ENCODE peak calls at places on chromosomes 4 and X, in seven cellular contexts. One of them, this sample, is unnamed.

GRCh38 chr4:173490817-173491518 is 39.1 kb downstream of the HAND2 start:
- DNase-seq in CD8-positive, alpha-beta memory T cell: no peak
- DNase-seq in PC-9: no peak
- DNase-seq in Caco-2: no peak
- DNase-seq in body of pancreas: no peak
- DNase-seq in pancreas: no peak
- DNase-seq in CD4-positive, alpha-beta memory T cell: no peak
- DNase-seq in this sample: peak; percentile 69

GRCh38 chrX:134604701-134605271 is 53.5 kb downstream of the PLAC1 start:
- DNase-seq in PC-9: no peak
- DNase-seq in CD8-positive, alpha-beta memory T cell: no peak
- DNase-seq in Caco-2: no peak
- DNase-seq in body of pancreas: peak; percentile 43
- DNase-seq in pancreas: peak; percentile 42
- DNase-seq in CD4-positive, alpha-beta memory T cell: no peak
- DNase-seq in this sample: peak; percentile 97

GRCh38 chr4:99221980-99222379 is 2.9 kb upstream of the ADH6 start:
- DNase-seq in PC-9: no peak
- DNase-seq in body of pancreas: no peak
- DNase-seq in CD4-positive, alpha-beta memory T cell: no peak
- DNase-seq in pancreas: no peak
- DNase-seq in CD8-positive, alpha-beta memory T cell: no peak
- DNase-seq in Caco-2: peak; percentile 26
- DNase-seq in this sample: no peak

GRCh38 chr4:2276581-2277325 is 14.8 kb upstream of the MXD4 start:
- DNase-seq in CD4-positive, alpha-beta memory T cell: no peak
- DNase-seq in PC-9: no peak
- DNase-seq in Caco-2: no peak
- DNase-seq in pancreas: no peak
- DNase-seq in CD8-positive, alpha-beta memory T cell: no peak
- DNase-seq in body of pancreas: no peak
- DNase-seq in this sample: no peak

GRCh38 chr4:183636923-183637322 is 22.1 kb downstream of the RWDD4 start:
- DNase-seq in PC-9: peak; percentile 29
- DNase-seq in CD8-positive, alpha-beta memory T cell: no peak
- DNase-seq in CD4-positive, alpha-beta memory T cell: no peak
- DNase-seq in pancreas: peak; percentile 32
- DNase-seq in body of pancreas: peak; percentile 54
- DNase-seq in Caco-2: no peak
- DNase-seq in this sample: no peak

GRCh38 chr4:153238146-153238919 is 34.1 kb downstream of the TRIM2 start:
- DNase-seq in CD4-positive, alpha-beta memory T cell: no peak
- DNase-seq in PC-9: no peak
- DNase-seq in body of pancreas: no peak
- DNase-seq in pancreas: no peak
- DNase-seq in CD8-positive, alpha-beta memory T cell: no peak
- DNase-seq in Caco-2: no peak
- DNase-seq in this sample: no peak

GRCh38 chrX:132732236-132732635 is 226.2 kb downstream of the HS6ST2 start:
- DNase-seq in pancreas: no peak
- DNase-seq in Caco-2: no peak
- DNase-seq in CD8-positive, alpha-beta memory T cell: no peak
- DNase-seq in PC-9: no peak
- DNase-seq in body of pancreas: no peak
- DNase-seq in CD4-positive, alpha-beta memory T cell: no peak
- DNase-seq in this sample: no peak

GRCh38 chrX:3962511-3963350 is 249.3 kb upstream of the PRKX start:
- DNase-seq in CD8-positive, alpha-beta memory T cell: no peak
- DNase-seq in PC-9: peak; percentile 5
- DNase-seq in Caco-2: peak; percentile 36
- DNase-seq in body of pancreas: peak; percentile 13
- DNase-seq in CD4-positive, alpha-beta memory T cell: peak; percentile 13
- DNase-seq in pancreas: peak; percentile 41
- DNase-seq in this sample: peak; percentile 46

GRCh38 chrX:72348247-72348979 is 42.7 kb upstream of the CITED1 start:
- DNase-seq in CD4-positive, alpha-beta memory T cell: no peak
- DNase-seq in Caco-2: no peak
- DNase-seq in pancreas: no peak
- DNase-seq in body of pancreas: no peak
- DNase-seq in CD8-positive, alpha-beta memory T cell: no peak
- DNase-seq in PC-9: no peak
- DNase-seq in this sample: no peak

GRCh38 chr4:157014621-157015591 is 43.3 kb upstream of the PDGFC start:
- DNase-seq in Caco-2: no peak
- DNase-seq in pancreas: no peak
- DNase-seq in CD4-positive, alpha-beta memory T cell: no peak
- DNase-seq in CD8-positive, alpha-beta memory T cell: no peak
- DNase-seq in body of pancreas: no peak
- DNase-seq in PC-9: peak; percentile 34
- DNase-seq in this sample: peak; percentile 7

DNA sequence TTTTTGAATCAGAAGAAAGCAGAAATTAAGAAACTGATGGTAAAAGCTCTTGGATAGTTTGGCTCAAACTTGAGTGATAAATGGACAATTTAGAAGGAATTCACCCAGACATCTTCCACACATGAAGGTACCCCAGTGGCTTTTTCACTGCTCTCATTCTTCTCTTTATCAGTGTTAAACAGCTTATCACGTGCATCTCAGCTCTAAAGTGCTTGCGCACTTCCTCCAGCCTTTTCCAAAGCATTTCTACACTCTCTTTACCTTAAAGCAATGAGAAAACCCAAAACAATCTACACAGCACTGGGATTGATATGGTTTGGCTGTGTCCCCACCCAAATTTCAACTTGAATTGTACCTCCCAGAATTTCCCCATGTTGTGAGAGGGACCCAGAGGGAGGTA is 509.1 kb upstream of the FAT1 start:
- DNase-seq in Caco-2: no peak
- DNase-seq in CD8-positive, alpha-beta memory T cell: no peak
- DNase-seq in pancreas: no peak
- DNase-seq in CD4-positive, alpha-beta memory T cell: no peak
- DNase-seq in body of pancreas: no peak
- DNase-seq in PC-9: no peak
- DNase-seq in this sample: no peak
- H3K4me3 ChIP-seq in Caco-2: no peak overlapping the region
- H3K4me3 ChIP-seq in CD8-positive, alpha-beta memory T cell: no peak overlapping the region
- H3K4me3 ChIP-seq in pancreas: no peak overlapping the region
- H3K4me3 ChIP-seq in CD4-positive, alpha-beta memory T cell: no peak overlapping the region
- H3K4me3 ChIP-seq in body of pancreas: no peak overlapping the region
- H3K4me3 ChIP-seq in PC-9: no peak overlapping the region
- H3K4me3 ChIP-seq in this sample: no peak overlapping the region

GRCh38 chrX:146055733-146056132 is 238.1 kb downstream of the SLITRK2 start:
- DNase-seq in Caco-2: no peak
- DNase-seq in PC-9: no peak
- DNase-seq in CD8-positive, alpha-beta memory T cell: no peak
- DNase-seq in body of pancreas: no peak
- DNase-seq in CD4-positive, alpha-beta memory T cell: no peak
- DNase-seq in pancreas: no peak
- DNase-seq in this sample: no peak
- H3K27me3 ChIP-seq in Caco-2: no peaks in the 10 kb centered on the region
- H3K27me3 ChIP-seq in PC-9: no peaks in the 10 kb centered on the region
- H3K27me3 ChIP-seq in CD8-positive, alpha-beta memory T cell: no peaks in the 10 kb centered on the region
- H3K27me3 ChIP-seq in body of pancreas: no peaks in the 10 kb centered on the region
- H3K27me3 ChIP-seq in CD4-positive, alpha-beta memory T cell: no peaks in the 10 kb centered on the region
- H3K27me3 ChIP-seq in pancreas: no peaks in the 10 kb centered on the region
- H3K27me3 ChIP-seq in this sample: no peaks in the 10 kb centered on the region

GRCh38 chr4:139144911-139145551 is 32.0 kb downstream of the ELF2 start:
- DNase-seq in CD4-positive, alpha-beta memory T cell: no peak
- DNase-seq in PC-9: peak; percentile 12
- DNase-seq in body of pancreas: peak; percentile 32
- DNase-seq in CD8-positive, alpha-beta memory T cell: no peak
- DNase-seq in pancreas: peak; percentile 14
- DNase-seq in Caco-2: no peak
- DNase-seq in this sample: peak; percentile 15
- H3K4me1 ChIP-seq in CD4-positive, alpha-beta memory T cell: peaks cover 22% of the 10 kb centered on the region
- H3K4me1 ChIP-seq in PC-9: no peaks in the 10 kb centered on the region
- H3K4me1 ChIP-seq in body of pancreas: peaks cover 21% of the 10 kb centered on the region
- H3K4me1 ChIP-seq in CD8-positive, alpha-beta memory T cell: peaks cover 9% of the 10 kb centered on the region
- H3K4me1 ChIP-seq in pancreas: no peaks in the 10 kb centered on the region
- H3K4me1 ChIP-seq in Caco-2: peaks cover 8% of the 10 kb centered on the region
- H3K4me1 ChIP-seq in this sample: peaks cover 17% of the 10 kb centered on the region

DNA sequence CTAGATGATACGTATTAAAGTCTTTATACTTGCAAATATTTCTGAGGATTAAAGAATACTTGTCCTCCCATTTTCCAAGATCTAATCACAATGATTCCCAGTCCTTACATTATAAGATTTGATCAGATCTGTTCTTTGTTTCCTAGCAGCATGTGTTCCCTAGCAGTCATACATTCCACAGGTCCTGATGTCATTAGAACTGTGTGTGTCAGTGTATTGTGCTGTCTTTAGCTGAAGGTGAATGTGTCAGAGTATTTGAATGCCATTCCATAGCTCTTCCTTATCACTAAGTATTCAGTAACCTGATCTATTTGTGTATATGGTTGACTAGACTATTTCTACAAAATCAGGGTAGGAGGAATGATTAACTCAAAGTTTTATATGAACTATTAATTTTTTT is 4.2 kb downstream of the ADGRL3 start:
- DNase-seq in Caco-2: peak; percentile 45
- DNase-seq in body of pancreas: no peak
- DNase-seq in CD8-positive, alpha-beta memory T cell: no peak
- DNase-seq in pancreas: no peak
- DNase-seq in CD4-positive, alpha-beta memory T cell: no peak
- DNase-seq in PC-9: no peak
- DNase-seq in this sample: no peak
- H3K4me3 ChIP-seq in Caco-2: no peak overlapping the region
- H3K4me3 ChIP-seq in body of pancreas: no peak overlapping the region
- H3K4me3 ChIP-seq in CD8-positive, alpha-beta memory T cell: no peak overlapping the region
- H3K4me3 ChIP-seq in pancreas: no peak overlapping the region
- H3K4me3 ChIP-seq in CD4-positive, alpha-beta memory T cell: no peak overlapping the region
- H3K4me3 ChIP-seq in PC-9: no peak overlapping the region
- H3K4me3 ChIP-seq in this sample: no peak overlapping the region

DNA sequence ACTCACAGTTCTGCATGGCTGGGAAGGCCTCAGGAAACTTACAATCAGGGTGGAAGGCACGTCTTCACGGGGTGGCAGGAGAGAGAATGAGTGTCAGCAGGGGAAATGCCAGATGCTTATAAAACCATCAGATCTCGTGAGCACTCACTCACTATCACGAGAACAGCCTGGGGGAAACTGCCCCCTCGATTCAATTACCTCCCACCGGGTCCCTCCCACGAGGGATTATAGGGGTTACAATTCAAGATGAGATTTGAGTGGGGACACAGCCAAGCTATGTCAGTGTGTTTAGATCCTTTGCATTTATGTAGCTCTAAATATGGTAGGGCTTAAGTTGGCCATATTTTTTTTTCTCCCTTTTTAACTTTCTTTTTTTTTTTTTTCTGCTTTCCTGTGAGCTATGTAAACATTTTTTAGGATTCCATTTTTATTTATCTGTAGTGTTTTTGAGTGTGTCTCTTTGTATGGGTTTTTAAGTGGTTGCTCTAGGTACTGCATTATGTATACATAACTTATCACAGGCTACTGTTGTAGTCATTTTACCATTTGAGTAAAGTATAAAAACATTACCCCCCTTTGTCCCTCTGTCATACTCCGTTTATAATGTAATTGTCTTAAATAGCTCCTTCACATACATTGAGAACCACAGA is 79.0 kb downstream of the ADRA2C start:
- DNase-seq in PC-9: no peak
- DNase-seq in pancreas: no peak
- DNase-seq in body of pancreas: no peak
- DNase-seq in CD4-positive, alpha-beta memory T cell: no peak
- DNase-seq in Caco-2: no peak
- DNase-seq in CD8-positive, alpha-beta memory T cell: no peak
- DNase-seq in this sample: no peak
- H3K27me3 ChIP-seq in PC-9: peaks cover 51% of the 10 kb centered on the region
- H3K27me3 ChIP-seq in pancreas: no peaks in the 10 kb centered on the region
- H3K27me3 ChIP-seq in body of pancreas: no peaks in the 10 kb centered on the region
- H3K27me3 ChIP-seq in CD4-positive, alpha-beta memory T cell: no peaks in the 10 kb centered on the region
- H3K27me3 ChIP-seq in Caco-2: no peaks in the 10 kb centered on the region
- H3K27me3 ChIP-seq in CD8-positive, alpha-beta memory T cell: no peaks in the 10 kb centered on the region
- H3K27me3 ChIP-seq in this sample: no peaks in the 10 kb centered on the region

This sample was measured in SJCRH30.